ENCODE peak calls at places on chromosomes 2 and 18, in five cellular contexts. H is cerebellar cortex, J is amniotic epithelial cell, K is psoas muscle, E is fibroblast of the aortic adventitia. D is an unnamed sample.

GRCh38 chr2:10404324-10405143 is 43.6 kb downstream of the ODC1 start:
- DNase-seq in H (no peak), J (no peak), K (peak), E (peak), D (peak)

GRCh38 chr2:187078297-187078696 is 229.3 kb upstream of the ZSWIM2 start:
- DNase-seq in H (no peak), J (peak), K (peak), E (no peak), D (peak)

GRCh38 chr18:56326386-56327072 is 311.9 kb downstream of the TXNL1 start:
- DNase-seq in H (no peak), J (no peak), K (no peak), E (no peak), D (no peak)

GRCh38 chr18:43277164-43277600 is at the start of gene SYT4:
- DNase-seq in H (peak), J (peak), K (peak), E (peak), D (peak)

GRCh38 chr2:224969633-224970292 is 72.5 kb downstream of the DOCK10 start:
- DNase-seq in H (no peak), J (no peak), K (no peak), E (no peak), D (no peak)

GRCh38 chr2:172226244-172227061 is 123.8 kb upstream of the DLX2 start:
- DNase-seq in H (no peak), J (no peak), K (no peak), E (no peak), D (no peak)

GRCh38 chr2:95699201-95699600 is 107.4 kb downstream of the TRIM43 start:
- DNase-seq in H (no peak), J (no peak), K (no peak), E (no peak), D (no peak)

GRCh38 chr2:215611609-215612386 is 175.9 kb upstream of the FN1 start:
- DNase-seq in H (no peak), J (no peak), K (no peak), E (no peak), D (no peak)

GRCh38 chr2:96800061-96800761 is 15.9 kb upstream of the CNNM3 start:
- DNase-seq in H (no peak), J (no peak), K (no peak), E (no peak), D (no peak)

GRCh38 chr2:108385411-108386071 is 7.8 kb downstream of the SULT1C4 start:
- DNase-seq in H (no peak), J (no peak), K (no peak), E (no peak), D (no peak)

GRCh38 chr2:95275601-95276243 is 1.5 kb downstream of the PROM2 start:
- DNase-seq in H (no peak), J (no peak), K (no peak), E (no peak), D (no peak)

GRCh38 chr2:119366161-119366648 is 429 bp downstream of the C2orf76 start:
- DNase-seq in H (peak), J (peak), K (no peak), E (peak), D (peak)

GRCh38 chr2:112818094-112818902 is 18.3 kb downstream of the IL1B start:
- DNase-seq in H (no peak), J (peak), K (no peak), E (no peak), D (no peak)

GRCh38 chr2:74499269-74499939 is at the start of gene LBX2:
- DNase-seq in H (no peak), J (no peak), K (no peak), E (no peak), D (peak)

GRCh38 chr2:156399950-156400703 is 36.1 kb upstream of the GPD2 start:
- DNase-seq in H (peak), J (peak), K (peak), E (peak), D (peak)

GRCh38 chr2:52879561-52879960 is 888.0 kb upstream of the CHAC2 start:
- DNase-seq in H (no peak), J (no peak), K (no peak), E (no peak), D (no peak)

GRCh38 chr2:230913406-230913805 is 11.6 kb downstream of the GPR55 start:
- DNase-seq in H (peak), J (peak), K (no peak), E (peak), D (no peak)

GRCh38 chr2:171344182-171344581 is 89.6 kb downstream of the METTL8 start:
- DNase-seq in H (no peak), J (no peak), K (no peak), E (no peak), D (no peak)

GRCh38 chr18:13273800-13274199 is 55.2 kb downstream of the LDLRAD4 start:
- DNase-seq in H (no peak), J (no peak), K (no peak), E (no peak), D (no peak)

GRCh38 chr18:67280843-67281242 is 235.7 kb downstream of the DSEL start:
- DNase-seq in H (no peak), J (no peak), K (no peak), E (no peak), D (no peak)

GRCh38 chr2:27762951-27763906 is 8.3 kb upstream of the MRPL33 start:
- DNase-seq in H (no peak), J (peak), K (no peak), E (peak), D (peak)

GRCh38 chr18:60350150-60350549 is 22.4 kb downstream of the MC4R start:
- DNase-seq in H (no peak), J (no peak), K (no peak), E (no peak), D (no peak)

GRCh38 chr2:218839430-218839829 is 7.8 kb upstream of the PRKAG3 start:
- DNase-seq in H (no peak), J (peak), K (no peak), E (peak), D (peak)

GRCh38 chr18:63025251-63025710 is 294.3 kb downstream of the BCL2 start:
- DNase-seq in H (peak), J (peak), K (no peak), E (no peak), D (peak)